ENCODE peak calls at places on chromosomes 7 and 10, in nine cellular contexts. One of them, this sample, is unnamed.

GRCh38 chr10:27383595-27384542 is 120.2 kb upstream of the RAB18 start:
- DNase-seq in endothelial cell of umbilical vein: peak
- DNase-seq in H1: no peak
- DNase-seq in PC-3: peak
- DNase-seq in DND-41: no peak
- DNase-seq in K562: no peak
- DNase-seq in A673: no peak
- DNase-seq in neural progenitor cell: no peak
- DNase-seq in MM.1S: no peak
- DNase-seq in this sample: peak

GRCh38 chr10:36256166-36256565 is 614.1 kb upstream of the FZD8 start:
- DNase-seq in endothelial cell of umbilical vein: peak
- DNase-seq in H1: no peak
- DNase-seq in PC-3: no peak
- DNase-seq in DND-41: no peak
- DNase-seq in K562: no peak
- DNase-seq in A673: peak
- DNase-seq in neural progenitor cell: no peak
- DNase-seq in MM.1S: no peak
- DNase-seq in this sample: peak

GRCh38 chr7:70266186-70266585 is 667.9 kb downstream of the AUTS2 start:
- DNase-seq in endothelial cell of umbilical vein: no peak
- DNase-seq in H1: no peak
- DNase-seq in PC-3: no peak
- DNase-seq in DND-41: no peak
- DNase-seq in K562: no peak
- DNase-seq in A673: no peak
- DNase-seq in neural progenitor cell: no peak
- DNase-seq in MM.1S: no peak
- DNase-seq in this sample: no peak

GRCh38 chr10:43203491-43204393 is 63.1 kb downstream of the RASGEF1A start:
- DNase-seq in endothelial cell of umbilical vein: no peak
- DNase-seq in H1: no peak
- DNase-seq in PC-3: no peak
- DNase-seq in DND-41: no peak
- DNase-seq in K562: peak
- DNase-seq in A673: no peak
- DNase-seq in neural progenitor cell: peak
- DNase-seq in MM.1S: no peak
- DNase-seq in this sample: no peak

GRCh38 chr10:78121801-78122200 is 88.1 kb downstream of the RPS24 start:
- DNase-seq in endothelial cell of umbilical vein: no peak
- DNase-seq in H1: no peak
- DNase-seq in PC-3: no peak
- DNase-seq in DND-41: no peak
- DNase-seq in K562: no peak
- DNase-seq in A673: no peak
- DNase-seq in neural progenitor cell: no peak
- DNase-seq in MM.1S: no peak
- DNase-seq in this sample: no peak

GRCh38 chr7:7122701-7123281 is 59.6 kb upstream of the C1GALT1 start:
- DNase-seq in endothelial cell of umbilical vein: no peak
- DNase-seq in H1: no peak
- DNase-seq in PC-3: peak
- DNase-seq in DND-41: no peak
- DNase-seq in K562: no peak
- DNase-seq in A673: no peak
- DNase-seq in neural progenitor cell: no peak
- DNase-seq in MM.1S: no peak
- DNase-seq in this sample: peak

GRCh38 chr10:78992333-78992732 is 76.4 kb upstream of the ZMIZ1 start:
- DNase-seq in endothelial cell of umbilical vein: no peak
- DNase-seq in H1: no peak
- DNase-seq in PC-3: no peak
- DNase-seq in DND-41: peak
- DNase-seq in K562: no peak
- DNase-seq in A673: no peak
- DNase-seq in neural progenitor cell: no peak
- DNase-seq in MM.1S: no peak
- DNase-seq in this sample: no peak

GRCh38 chr7:141442781-141443180 is 108.4 kb upstream of the AGK start:
- DNase-seq in endothelial cell of umbilical vein: no peak
- DNase-seq in H1: no peak
- DNase-seq in PC-3: no peak
- DNase-seq in DND-41: no peak
- DNase-seq in K562: no peak
- DNase-seq in A673: no peak
- DNase-seq in neural progenitor cell: no peak
- DNase-seq in MM.1S: no peak
- DNase-seq in this sample: no peak

GRCh38 chr7:84060000-84060399 is 134.6 kb downstream of the SEMA3A start:
- DNase-seq in endothelial cell of umbilical vein: no peak
- DNase-seq in H1: no peak
- DNase-seq in PC-3: peak
- DNase-seq in DND-41: no peak
- DNase-seq in K562: no peak
- DNase-seq in A673: no peak
- DNase-seq in neural progenitor cell: no peak
- DNase-seq in MM.1S: no peak
- DNase-seq in this sample: no peak

GRCh38 chr7:74511360-74511759 is 57.7 kb downstream of the GTF2IRD1 start:
- DNase-seq in endothelial cell of umbilical vein: no peak
- DNase-seq in H1: no peak
- DNase-seq in PC-3: no peak
- DNase-seq in DND-41: no peak
- DNase-seq in K562: no peak
- DNase-seq in A673: no peak
- DNase-seq in neural progenitor cell: no peak
- DNase-seq in MM.1S: no peak
- DNase-seq in this sample: no peak

GRCh38 chr10:52979295-52980025 is 206.9 kb upstream of the MBL2 start:
- DNase-seq in endothelial cell of umbilical vein: no peak
- DNase-seq in H1: no peak
- DNase-seq in PC-3: no peak
- DNase-seq in DND-41: no peak
- DNase-seq in K562: no peak
- DNase-seq in A673: no peak
- DNase-seq in neural progenitor cell: no peak
- DNase-seq in MM.1S: no peak
- DNase-seq in this sample: no peak

DNA sequence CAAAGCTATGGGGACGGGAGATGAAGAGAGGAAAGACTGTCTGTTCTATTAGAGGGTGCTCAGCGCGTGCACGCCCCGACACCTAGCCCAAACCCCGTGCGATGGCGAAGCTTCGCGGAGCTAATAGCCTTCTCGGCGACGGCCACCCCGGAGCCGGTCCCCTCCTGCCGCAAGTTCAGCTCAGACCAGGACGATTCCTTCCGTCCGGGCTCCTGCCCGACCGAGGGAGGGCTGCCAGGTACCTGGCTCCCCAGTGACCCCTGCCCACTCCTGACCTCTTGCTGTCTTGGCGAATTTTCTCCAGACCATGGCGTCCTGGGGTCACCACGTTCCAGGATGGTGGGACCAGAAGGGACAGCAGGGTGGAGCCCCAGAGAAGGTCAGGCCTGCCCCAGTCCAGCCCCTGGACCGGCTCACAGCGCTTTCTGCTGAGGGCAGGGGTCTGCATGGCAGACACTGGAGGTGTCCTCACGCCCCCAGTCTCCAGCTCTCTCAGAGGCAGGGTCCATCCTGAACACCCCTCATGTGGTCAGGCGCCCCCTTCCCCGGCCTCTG is 36.7 kb downstream of the UNCX start:
- DNase-seq in endothelial cell of umbilical vein: no peak
- DNase-seq in H1: no peak
- DNase-seq in PC-3: no peak
- DNase-seq in DND-41: no peak
- DNase-seq in K562: no peak
- DNase-seq in A673: no peak
- DNase-seq in neural progenitor cell: no peak
- DNase-seq in MM.1S: no peak
- DNase-seq in this sample: no peak
- TF ChIP-seq EZH2 in endothelial cell of umbilical vein: no peak
- TF ChIP-seq EZH2 in H1: no peak
- TF ChIP-seq EZH2 in PC-3: no peak
- TF ChIP-seq EZH2 in DND-41: no peak
- TF ChIP-seq EZH2 in K562: no peak
- TF ChIP-seq EZH2 in A673: no peak
- TF ChIP-seq EZH2 in neural progenitor cell: no peak
- TF ChIP-seq EZH2 in MM.1S: no peak
- TF ChIP-seq EZH2 in this sample: peak

GRCh38 chr7:24755541-24756416 is 1.5 kb downstream of the GSDME start:
- DNase-seq in endothelial cell of umbilical vein: peak
- DNase-seq in H1: no peak
- DNase-seq in PC-3: peak
- DNase-seq in DND-41: no peak
- DNase-seq in K562: no peak
- DNase-seq in A673: no peak
- DNase-seq in neural progenitor cell: no peak
- DNase-seq in MM.1S: no peak
- DNase-seq in this sample: peak

GRCh38 chr7:24755096-24755495 is 2.2 kb downstream of the GSDME start:
- DNase-seq in endothelial cell of umbilical vein: no peak
- DNase-seq in H1: no peak
- DNase-seq in PC-3: no peak
- DNase-seq in DND-41: no peak
- DNase-seq in K562: no peak
- DNase-seq in A673: no peak
- DNase-seq in neural progenitor cell: no peak
- DNase-seq in MM.1S: no peak
- DNase-seq in this sample: no peak

GRCh38 chr7:24757799-24758275 is 573 bp upstream of the GSDME start:
- DNase-seq in endothelial cell of umbilical vein: no peak
- DNase-seq in H1: no peak
- DNase-seq in PC-3: peak
- DNase-seq in DND-41: no peak
- DNase-seq in K562: no peak
- DNase-seq in A673: peak
- DNase-seq in neural progenitor cell: peak
- DNase-seq in MM.1S: no peak
- DNase-seq in this sample: peak

GRCh38 chr7:24756545-24756988 is 697 bp downstream of the GSDME start:
- DNase-seq in endothelial cell of umbilical vein: peak
- DNase-seq in H1: no peak
- DNase-seq in PC-3: no peak
- DNase-seq in DND-41: no peak
- DNase-seq in K562: no peak
- DNase-seq in A673: no peak
- DNase-seq in neural progenitor cell: no peak
- DNase-seq in MM.1S: no peak
- DNase-seq in this sample: no peak

GRCh38 chr7:24756989-24757798 is at the start of gene GSDME:
- DNase-seq in endothelial cell of umbilical vein: peak
- DNase-seq in H1: no peak
- DNase-seq in PC-3: peak
- DNase-seq in DND-41: peak
- DNase-seq in K562: peak
- DNase-seq in A673: peak
- DNase-seq in neural progenitor cell: peak
- DNase-seq in MM.1S: peak
- DNase-seq in this sample: peak
- H3K27ac ChIP-seq in endothelial cell of umbilical vein: peak
- H3K27ac ChIP-seq in H1: no peak
- H3K27ac ChIP-seq in PC-3: peak
- H3K27ac ChIP-seq in DND-41: no peak
- H3K27ac ChIP-seq in K562: no peak
- H3K27ac ChIP-seq in A673: no peak
- H3K27ac ChIP-seq in neural progenitor cell: no peak
- H3K27ac ChIP-seq in MM.1S: no peak
- H3K27ac ChIP-seq in this sample: peak

DNA sequence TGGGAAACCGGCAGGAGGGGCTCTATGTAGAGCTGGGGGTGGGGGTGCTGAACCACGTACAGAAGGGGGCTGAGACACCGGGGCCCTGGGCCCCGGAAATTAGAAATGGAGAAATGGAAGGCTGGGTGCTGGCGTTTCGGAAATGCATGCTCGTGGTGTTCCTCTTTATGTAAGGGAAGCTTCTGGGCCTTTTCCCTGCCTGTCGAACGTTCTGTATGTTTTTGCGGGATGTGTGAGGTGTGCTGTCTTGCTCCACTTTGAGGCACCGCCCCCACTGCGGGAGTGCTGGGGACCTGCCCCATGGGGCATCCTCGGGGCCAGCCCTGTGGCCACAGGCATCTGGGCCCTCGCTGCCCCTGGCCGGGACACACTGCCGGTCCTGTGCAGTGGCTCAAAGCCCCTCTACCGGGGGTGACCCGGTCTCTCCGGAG is 1.7 kb upstream of the VENTX start:
- DNase-seq in endothelial cell of umbilical vein: no peak
- DNase-seq in H1: no peak
- DNase-seq in PC-3: no peak
- DNase-seq in DND-41: no peak
- DNase-seq in K562: no peak
- DNase-seq in A673: no peak
- DNase-seq in neural progenitor cell: no peak
- DNase-seq in MM.1S: no peak
- DNase-seq in this sample: no peak
- TF ChIP-seq EZH2 in endothelial cell of umbilical vein: no peak
- TF ChIP-seq EZH2 in H1: no peak
- TF ChIP-seq EZH2 in PC-3: no peak
- TF ChIP-seq EZH2 in DND-41: no peak
- TF ChIP-seq EZH2 in K562: no peak
- TF ChIP-seq EZH2 in A673: no peak
- TF ChIP-seq EZH2 in neural progenitor cell: no peak
- TF ChIP-seq EZH2 in MM.1S: no peak
- TF ChIP-seq EZH2 in this sample: no peak

GRCh38 chr7:155591055-155591750 is 44.8 kb upstream of the CNPY1 start:
- DNase-seq in endothelial cell of umbilical vein: no peak
- DNase-seq in H1: no peak
- DNase-seq in PC-3: peak
- DNase-seq in DND-41: no peak
- DNase-seq in K562: peak
- DNase-seq in A673: no peak
- DNase-seq in neural progenitor cell: no peak
- DNase-seq in MM.1S: no peak
- DNase-seq in this sample: no peak

GRCh38 chr7:155587486-155587885 is 41.1 kb upstream of the CNPY1 start:
- DNase-seq in endothelial cell of umbilical vein: no peak
- DNase-seq in H1: no peak
- DNase-seq in PC-3: no peak
- DNase-seq in DND-41: no peak
- DNase-seq in K562: no peak
- DNase-seq in A673: no peak
- DNase-seq in neural progenitor cell: no peak
- DNase-seq in MM.1S: no peak
- DNase-seq in this sample: no peak

GRCh38 chr7:155588468-155588998 is 42.2 kb upstream of the CNPY1 start:
- DNase-seq in endothelial cell of umbilical vein: no peak
- DNase-seq in H1: no peak
- DNase-seq in PC-3: no peak
- DNase-seq in DND-41: no peak
- DNase-seq in K562: no peak
- DNase-seq in A673: no peak
- DNase-seq in neural progenitor cell: no peak
- DNase-seq in MM.1S: no peak
- DNase-seq in this sample: no peak

GRCh38 chr7:155589001-155589980 is 42.9 kb upstream of the CNPY1 start:
- DNase-seq in endothelial cell of umbilical vein: no peak
- DNase-seq in H1: no peak
- DNase-seq in PC-3: no peak
- DNase-seq in DND-41: no peak
- DNase-seq in K562: no peak
- DNase-seq in A673: peak
- DNase-seq in neural progenitor cell: no peak
- DNase-seq in MM.1S: no peak
- DNase-seq in this sample: no peak

GRCh38 chr7:155590215-155591023 is 44.1 kb upstream of the CNPY1 start:
- DNase-seq in endothelial cell of umbilical vein: no peak
- DNase-seq in H1: no peak
- DNase-seq in PC-3: no peak
- DNase-seq in DND-41: peak
- DNase-seq in K562: peak
- DNase-seq in A673: no peak
- DNase-seq in neural progenitor cell: no peak
- DNase-seq in MM.1S: no peak
- DNase-seq in this sample: peak
- H3K27ac ChIP-seq in endothelial cell of umbilical vein: no peak
- H3K27ac ChIP-seq in H1: no peak
- H3K27ac ChIP-seq in PC-3: no peak
- H3K27ac ChIP-seq in DND-41: no peak
- H3K27ac ChIP-seq in K562: no peak
- H3K27ac ChIP-seq in A673: no peak
- H3K27ac ChIP-seq in neural progenitor cell: no peak
- H3K27ac ChIP-seq in MM.1S: no peak
- H3K27ac ChIP-seq in this sample: no peak